ENCODE peak calls at places on chromosome 12, in ten cellular contexts. I is hepatic stellate cell, B is MG63, D is pancreas, C is NCI-H1092 treated with DMSO at 0.1 percent for 48 hours, P is HuH-7.5, V is GM23338, S is posterior cingulate gyrus, R is GM04503, N is cardiac septum. F is an unnamed sample.

GRCh38 chr12:46159239-46159901 is 109.5 kb downstream of the SLC38A1 start:
- DNase-seq in I (no peak), B (no peak), D (no peak), C (no peak), P (no peak), V (no peak), S (no peak), R (no peak), N (no peak), F (no peak)

GRCh38 chr12:103742349-103742784 is 98.7 kb downstream of the NT5DC3 start:
- DNase-seq in I (no peak), B (no peak), D (no peak), C (peak; percentile 84), P (no peak), V (peak; percentile 3), S (no peak), R (no peak), N (no peak), F (no peak)

GRCh38 chr12:52084491-52085231 is 5.2 kb downstream of the SMIM41 start:
- DNase-seq in I (no peak), B (no peak), D (no peak), C (no peak), P (no peak), V (no peak), S (peak; percentile 90), R (no peak), N (no peak), F (no peak)

GRCh38 chr12:17918013-17918412 is 172.0 kb downstream of the RERGL start:
- DNase-seq in I (no peak), B (no peak), D (no peak), C (no peak), P (no peak), V (no peak), S (no peak), R (no peak), N (no peak), F (no peak)

GRCh38 chr12:43957732-43958131 is 121.9 kb downstream of the TMEM117 start:
- DNase-seq in I (peak; percentile 42), B (peak; percentile 6), D (no peak), C (peak; percentile 72), P (peak; percentile 31), V (peak; percentile 72), S (no peak), R (peak; percentile 27), N (no peak), F (no peak)

GRCh38 chr12:49089831-49090773 is 4.5 kb downstream of the DHH start:
- DNase-seq in I (peak; percentile 62), B (peak; percentile 59), D (peak; percentile 55), C (no peak), P (no peak), V (peak; percentile 64), S (peak; percentile 90), R (no peak), N (peak; percentile 80), F (peak; percentile 72)

GRCh38 chr12:127214196-127214595 is 1052.8 kb upstream of the TMEM132C start:
- DNase-seq in I (no peak), B (no peak), D (no peak), C (no peak), P (no peak), V (no peak), S (no peak), R (no peak), N (no peak), F (no peak)

GRCh38 chr12:122790393-122791075 is 16.2 kb downstream of the CCDC62 start:
- DNase-seq in I (no peak), B (no peak), D (no peak), C (no peak), P (no peak), V (peak; percentile 44), S (no peak), R (peak; percentile 35), N (no peak), F (no peak)

GRCh38 chr12:87150969-87151662 is 878.1 kb downstream of the C12orf50 start:
- DNase-seq in I (no peak), B (no peak), D (peak; percentile 3), C (no peak), P (no peak), V (no peak), S (peak; percentile 45), R (no peak), N (no peak), F (no peak)